ENCODE peak calls at places on chromosomes 12 and 14, in nine cellular contexts. I, P, L, V, F, E, H, R and U are unnamed samples.

GRCh38 chr14:29627141-29627540 is 300.5 kb downstream of the PRKD1 start:
- DNase-seq in I (no peak), P (no peak), L (no peak), V (no peak), F (no peak), E (no peak), H (no peak), R (no peak), U (no peak)

GRCh38 chr14:61130512-61131260 is 149.6 kb downstream of the SLC38A6 start:
- DNase-seq in I (no peak), P (no peak), L (no peak), V (no peak), F (peak; percentile 59), E (peak; percentile 15), H (no peak), R (no peak), U (no peak)

GRCh38 chr14:102516531-102517411 is 7.2 kb upstream of the ANKRD9 start:
- DNase-seq in I (no peak), P (peak; percentile 29), L (peak; percentile 76), V (peak; percentile 75), F (no peak), E (no peak), H (peak; percentile 78), R (peak; percentile 68), U (peak; percentile 78)

GRCh38 chr14:65164068-65164824 is 61.9 kb upstream of the MAX start:
- DNase-seq in I (peak; percentile 34), P (peak; percentile 7), L (no peak), V (peak; percentile 68), F (no peak), E (peak; percentile 32), H (peak; percentile 35), R (no peak), U (no peak)

GRCh38 chr14:91244501-91244901 is at the start of gene GPR68:
- DNase-seq in I (no peak), P (peak; percentile 54), L (peak; percentile 22), V (peak; percentile 61), F (no peak), E (no peak), H (no peak), R (peak; percentile 57), U (peak; percentile 84)

GRCh38 chr14:95117937-95118726 is 39.2 kb downstream of the DICER1 start:
- DNase-seq in I (no peak), P (no peak), L (no peak), V (peak; percentile 24), F (no peak), E (no peak), H (no peak), R (no peak), U (no peak)

GRCh38 chr14:105533391-105533790 is 7.0 kb downstream of the TMEM121 start:
- DNase-seq in I (no peak), P (no peak), L (no peak), V (no peak), F (no peak), E (no peak), H (no peak), R (no peak), U (peak; percentile 43)

GRCh38 chr12:5809586-5809985 is 135.5 kb downstream of the ANO2 start:
- DNase-seq in I (no peak), P (no peak), L (no peak), V (no peak), F (no peak), E (no peak), H (no peak), R (no peak), U (no peak)

GRCh38 chr12:54195736-54196347 is 7.1 kb upstream of the SMUG1 start:
- DNase-seq in I (no peak), P (peak; percentile 73), L (no peak), V (no peak), F (no peak), E (no peak), H (peak; percentile 51), R (no peak), U (no peak)

GRCh38 chr12:1914116-1914911 is 4.1 kb downstream of the CACNA2D4 start:
- DNase-seq in I (no peak), P (no peak), L (no peak), V (no peak), F (peak; percentile 5), E (no peak), H (no peak), R (peak; percentile 20), U (peak; percentile 50)

GRCh38 chr12:75820848-75821578 is 210.6 kb downstream of the PHLDA1 start:
- DNase-seq in I (no peak), P (no peak), L (peak; percentile 26), V (no peak), F (no peak), E (no peak), H (no peak), R (no peak), U (peak; percentile 81)

GRCh38 chr12:71157601-71158233 is at the start of gene TSPAN8:
- DNase-seq in I (no peak), P (no peak), L (peak; percentile 77), V (no peak), F (no peak), E (peak; percentile 76), H (no peak), R (peak; percentile 66), U (no peak)

GRCh38 chr12:40701756-40702155 is 9.5 kb downstream of the CNTN1 start:
- DNase-seq in I (no peak), P (no peak), L (no peak), V (no peak), F (no peak), E (no peak), H (no peak), R (no peak), U (no peak)

GRCh38 chr12:32266756-32267155 is 132.6 kb upstream of the FGD4 start:
- DNase-seq in I (no peak), P (no peak), L (no peak), V (no peak), F (no peak), E (no peak), H (no peak), R (no peak), U (no peak)

GRCh38 chr12:60494249-60494648 is 898.4 kb downstream of the SLC16A7 start:
- DNase-seq in I (peak; percentile 26), P (peak; percentile 2), L (no peak), V (peak; percentile 59), F (no peak), E (no peak), H (no peak), R (no peak), U (no peak)

GRCh38 chr12:64806593-64806992 is 17.9 kb upstream of the TBC1D30 start:
- DNase-seq in I (no peak), P (no peak), L (no peak), V (no peak), F (no peak), E (no peak), H (no peak), R (no peak), U (no peak)

GRCh38 chr14:102264775-102265174 is 40.2 kb downstream of the MOK start:
- DNase-seq in I (no peak), P (no peak), L (no peak), V (no peak), F (no peak), E (no peak), H (no peak), R (no peak), U (no peak)

GRCh38 chr14:49461529-49462401 is 124.4 kb downstream of the RPS29 start:
- DNase-seq in I (peak; percentile 72), P (peak; percentile 74), L (peak; percentile 62), V (peak; percentile 92), F (no peak), E (peak; percentile 70), H (peak; percentile 32), R (peak; percentile 70), U (no peak)

GRCh38 chr14:36647827-36648753 is 13.6 kb upstream of the PAX9 start:
- DNase-seq in I (no peak), P (peak; percentile 22), L (no peak), V (peak; percentile 91), F (no peak), E (peak; percentile 41), H (peak; percentile 10), R (no peak), U (no peak)

GRCh38 chr14:81169711-81170103 is 51.1 kb downstream of the GTF2A1 start:
- DNase-seq in I (no peak), P (peak; percentile 46), L (peak; percentile 70), V (peak; percentile 16), F (peak; percentile 27), E (peak; percentile 31), H (no peak), R (peak; percentile 58), U (peak; percentile 87)

GRCh38 chr12:97616936-97617335 is 154.3 kb downstream of the RMST start:
- DNase-seq in I (no peak), P (no peak), L (no peak), V (no peak), F (no peak), E (no peak), H (no peak), R (no peak), U (no peak)

GRCh38 chr14:61561144-61561543 is 134.2 kb upstream of the HIF1A start:
- DNase-seq in I (no peak), P (no peak), L (no peak), V (peak; percentile 46), F (no peak), E (no peak), H (no peak), R (no peak), U (no peak)

GRCh38 chr12:25988505-25988904 is 30.0 kb downstream of the RASSF8 start:
- DNase-seq in I (no peak), P (no peak), L (no peak), V (no peak), F (no peak), E (no peak), H (no peak), R (no peak), U (no peak)
- TF ChIP-seq POLR2AphosphoS5 in I (no peak), P (no peak), L (no peak), V (no peak), F (no peak), E (no peak), H (no peak), R (no peak), U (no peak)

GRCh38 chr14:82811246-82811645 is 1277.6 kb upstream of the SEL1L start:
- DNase-seq in I (no peak), P (no peak), L (no peak), V (no peak), F (no peak), E (no peak), H (no peak), R (no peak), U (no peak)
- TF ChIP-seq POLR2AphosphoS5 in I (no peak), P (no peak), L (no peak), V (no peak), F (no peak), E (no peak), H (no peak), R (no peak), U (no peak)

DNA sequence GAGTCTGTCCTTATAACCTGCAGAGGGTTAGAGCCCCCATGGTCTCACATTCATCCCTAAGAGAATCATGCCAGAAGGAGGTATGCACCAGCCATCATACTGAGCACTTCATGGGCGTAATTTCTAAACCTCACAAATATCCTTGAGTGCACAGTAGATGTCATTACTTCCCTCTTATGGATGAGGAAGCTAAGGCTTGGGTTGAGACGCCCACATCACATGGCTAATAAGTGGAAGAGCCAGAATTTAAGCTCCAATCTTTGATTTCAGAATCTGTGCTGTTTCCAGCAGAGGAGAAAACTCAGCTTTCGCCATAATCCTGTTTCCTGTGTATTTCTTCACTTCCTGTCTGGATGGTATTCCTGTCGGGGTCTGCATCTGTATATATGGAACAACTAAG is 5.0 kb downstream of the ISCU start:
- DNase-seq in I (no peak), P (peak; percentile 57), L (no peak), V (no peak), F (no peak), E (no peak), H (no peak), R (no peak), U (no peak)
- TF ChIP-seq POLR2AphosphoS5 in I (no peak), P (no peak), L (no peak), V (no peak), F (no peak), E (no peak), H (no peak), R (no peak), U (no peak)

GRCh38 chr12:57757771-57758170 is 2.9 kb downstream of the MARCHF9 start:
- DNase-seq in I (no peak), P (no peak), L (no peak), V (no peak), F (no peak), E (no peak), H (no peak), R (no peak), U (no peak)
- TF ChIP-seq POLR2AphosphoS5 in I (no peak), P (no peak), L (no peak), V (no peak), F (no peak), E (no peak), H (no peak), R (no peak), U (no peak)